ENCODE peak calls at places on chromosome 1, in six cellular contexts. One of them, this sample, is unnamed.

GRCh38 chr1:175182347-175182746 is 10.2 kb downstream of the KIAA0040 start:
- DNase-seq in HepG2: no peak
- DNase-seq in A549: no peak
- DNase-seq in GM12878: no peak
- DNase-seq in K562: no peak
- DNase-seq in endothelial cell of umbilical vein: no peak
- DNase-seq in this sample: no peak

GRCh38 chr1:246771366-246771765 is 47.2 kb downstream of the SCCPDH start:
- DNase-seq in K562: no peak
- DNase-seq in HepG2: no peak
- DNase-seq in endothelial cell of umbilical vein: no peak
- DNase-seq in GM12878: no peak
- DNase-seq in A549: no peak
- DNase-seq in this sample: no peak

GRCh38 chr1:150160964-150161626 is 11.4 kb downstream of the PLEKHO1 start:
- DNase-seq in endothelial cell of umbilical vein: no peak
- DNase-seq in HepG2: no peak
- DNase-seq in K562: no peak
- DNase-seq in GM12878: no peak
- DNase-seq in A549: no peak
- DNase-seq in this sample: no peak

GRCh38 chr1:188140958-188141357 is 1312.2 kb downstream of the PLA2G4A start:
- DNase-seq in K562: no peak
- DNase-seq in A549: no peak
- DNase-seq in endothelial cell of umbilical vein: no peak
- DNase-seq in GM12878: no peak
- DNase-seq in HepG2: no peak
- DNase-seq in this sample: no peak

GRCh38 chr1:105138445-105138821 is 1388.7 kb downstream of the AMY1C start:
- DNase-seq in GM12878: no peak
- DNase-seq in endothelial cell of umbilical vein: no peak
- DNase-seq in K562: no peak
- DNase-seq in A549: no peak
- DNase-seq in HepG2: peak
- DNase-seq in this sample: peak

GRCh38 chr1:53145942-53146708 is 3.7 kb upstream of the SLC1A7 start:
- DNase-seq in A549: peak
- DNase-seq in K562: peak
- DNase-seq in HepG2: peak
- DNase-seq in GM12878: no peak
- DNase-seq in endothelial cell of umbilical vein: peak
- DNase-seq in this sample: no peak

GRCh38 chr1:87678221-87678715 is 349.6 kb downstream of the LMO4 start:
- DNase-seq in K562: no peak
- DNase-seq in HepG2: no peak
- DNase-seq in endothelial cell of umbilical vein: no peak
- DNase-seq in GM12878: no peak
- DNase-seq in A549: no peak
- DNase-seq in this sample: no peak

GRCh38 chr1:183319051-183319450 is 99.1 kb downstream of the NMNAT2 start:
- DNase-seq in endothelial cell of umbilical vein: no peak
- DNase-seq in K562: no peak
- DNase-seq in A549: no peak
- DNase-seq in HepG2: no peak
- DNase-seq in GM12878: no peak
- DNase-seq in this sample: no peak

GRCh38 chr1:54069792-54070548 is 16.6 kb downstream of the TCEANC2 start:
- DNase-seq in GM12878: no peak
- DNase-seq in HepG2: peak
- DNase-seq in A549: peak
- DNase-seq in endothelial cell of umbilical vein: peak
- DNase-seq in K562: peak
- DNase-seq in this sample: peak

GRCh38 chr1:207897188-207897587 is 13.7 kb downstream of the CD34 start:
- DNase-seq in HepG2: no peak
- DNase-seq in endothelial cell of umbilical vein: peak
- DNase-seq in K562: no peak
- DNase-seq in GM12878: no peak
- DNase-seq in A549: no peak
- DNase-seq in this sample: peak

GRCh38 chr1:15178571-15179484 is 25.3 kb downstream of the TMEM51 start:
- DNase-seq in A549: peak
- DNase-seq in GM12878: no peak
- DNase-seq in K562: no peak
- DNase-seq in endothelial cell of umbilical vein: peak
- DNase-seq in HepG2: no peak
- DNase-seq in this sample: no peak

GRCh38 chr1:97050501-97050900 is 328.9 kb downstream of the PTBP2 start:
- DNase-seq in HepG2: no peak
- DNase-seq in endothelial cell of umbilical vein: peak
- DNase-seq in A549: peak
- DNase-seq in GM12878: no peak
- DNase-seq in K562: no peak
- DNase-seq in this sample: peak

GRCh38 chr1:205510951-205511330 is 6.5 kb downstream of the CDK18 start:
- DNase-seq in HepG2: no peak
- DNase-seq in GM12878: no peak
- DNase-seq in K562: no peak
- DNase-seq in A549: no peak
- DNase-seq in endothelial cell of umbilical vein: no peak
- DNase-seq in this sample: no peak

GRCh38 chr1:3327936-3328590 is 126.4 kb upstream of the ARHGEF16 start:
- DNase-seq in HepG2: peak
- DNase-seq in K562: no peak
- DNase-seq in endothelial cell of umbilical vein: no peak
- DNase-seq in GM12878: no peak
- DNase-seq in A549: no peak
- DNase-seq in this sample: no peak
- TF ChIP-seq MYC in HepG2: peak
- TF ChIP-seq MYC in K562: no peak
- TF ChIP-seq MYC in endothelial cell of umbilical vein: no peak
- TF ChIP-seq MYC in GM12878: no peak
- TF ChIP-seq MYC in A549: no peak
- TF ChIP-seq MYC in this sample: no peak

GRCh38 chr1:46805755-46806154 is 6.9 kb downstream of the CYP4B1 start:
- DNase-seq in endothelial cell of umbilical vein: no peak
- DNase-seq in GM12878: no peak
- DNase-seq in A549: no peak
- DNase-seq in HepG2: no peak
- DNase-seq in K562: no peak
- DNase-seq in this sample: no peak
- H3K4me3 ChIP-seq in endothelial cell of umbilical vein: no peak
- H3K4me3 ChIP-seq in GM12878: no peak
- H3K4me3 ChIP-seq in A549: no peak
- H3K4me3 ChIP-seq in HepG2: no peak
- H3K4me3 ChIP-seq in K562: no peak
- H3K4me3 ChIP-seq in this sample: no peak

GRCh38 chr1:225816643-225817538 is 7.0 kb downstream of the EPHX1 start:
- DNase-seq in HepG2: no peak
- DNase-seq in endothelial cell of umbilical vein: peak
- DNase-seq in A549: no peak
- DNase-seq in GM12878: no peak
- DNase-seq in K562: no peak
- DNase-seq in this sample: no peak
- TF ChIP-seq MYC in HepG2: no peak
- TF ChIP-seq MYC in endothelial cell of umbilical vein: no peak
- TF ChIP-seq MYC in A549: no peak
- TF ChIP-seq MYC in GM12878: no peak
- TF ChIP-seq MYC in K562: no peak
- TF ChIP-seq MYC in this sample: no peak

DNA sequence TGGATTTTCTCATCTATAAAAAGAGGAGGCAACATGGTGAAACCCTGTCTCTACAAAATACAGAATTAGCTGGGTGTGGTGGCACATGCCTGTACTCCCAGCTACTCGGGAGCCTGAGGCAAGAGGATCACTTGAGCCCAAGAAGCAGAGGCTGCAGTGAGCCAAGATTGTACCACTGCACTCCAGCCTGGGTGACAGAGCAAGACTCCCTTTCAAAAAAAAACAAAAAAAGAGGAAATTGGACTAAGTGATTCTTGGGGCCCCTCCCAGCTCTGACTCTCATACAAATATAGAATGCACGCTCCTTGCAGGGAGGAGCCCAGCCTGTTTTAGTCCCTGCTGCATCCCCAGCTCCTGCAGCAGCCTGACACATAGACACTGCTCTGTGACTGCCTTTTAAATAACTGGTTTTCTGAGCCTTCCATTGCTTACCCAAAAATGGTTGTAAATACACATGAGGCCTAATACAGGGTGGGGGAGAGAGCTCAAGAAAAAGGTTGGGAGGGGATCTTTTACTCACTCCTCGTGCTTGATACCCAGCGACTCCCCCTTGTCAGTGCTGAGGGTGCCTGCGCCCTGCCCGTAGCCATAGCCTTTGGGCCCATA is 17.2 kb downstream of the CSRP1 start:
- DNase-seq in GM12878: no peak
- DNase-seq in K562: no peak
- DNase-seq in endothelial cell of umbilical vein: peak
- DNase-seq in A549: no peak
- DNase-seq in HepG2: no peak
- DNase-seq in this sample: peak
- H3K4me3 ChIP-seq in GM12878: no peak
- H3K4me3 ChIP-seq in K562: no peak
- H3K4me3 ChIP-seq in endothelial cell of umbilical vein: no peak
- H3K4me3 ChIP-seq in A549: peak
- H3K4me3 ChIP-seq in HepG2: no peak
- H3K4me3 ChIP-seq in this sample: no peak

GRCh38 chr1:178951600-178951999 is 74.1 kb upstream of the FAM20B start:
- DNase-seq in K562: no peak
- DNase-seq in endothelial cell of umbilical vein: no peak
- DNase-seq in GM12878: no peak
- DNase-seq in A549: no peak
- DNase-seq in HepG2: no peak
- DNase-seq in this sample: no peak

GRCh38 chr1:178954937-178955336 is 70.8 kb upstream of the FAM20B start:
- DNase-seq in GM12878: no peak
- DNase-seq in endothelial cell of umbilical vein: no peak
- DNase-seq in K562: no peak
- DNase-seq in A549: no peak
- DNase-seq in HepG2: no peak
- DNase-seq in this sample: no peak

GRCh38 chr1:178954291-178954690 is 71.4 kb upstream of the FAM20B start:
- DNase-seq in GM12878: no peak
- DNase-seq in A549: no peak
- DNase-seq in HepG2: no peak
- DNase-seq in endothelial cell of umbilical vein: no peak
- DNase-seq in K562: no peak
- DNase-seq in this sample: peak

GRCh38 chr1:178953538-178954207 is 72.0 kb upstream of the FAM20B start:
- DNase-seq in A549: no peak
- DNase-seq in GM12878: no peak
- DNase-seq in endothelial cell of umbilical vein: no peak
- DNase-seq in K562: no peak
- DNase-seq in HepG2: no peak
- DNase-seq in this sample: no peak

DNA sequence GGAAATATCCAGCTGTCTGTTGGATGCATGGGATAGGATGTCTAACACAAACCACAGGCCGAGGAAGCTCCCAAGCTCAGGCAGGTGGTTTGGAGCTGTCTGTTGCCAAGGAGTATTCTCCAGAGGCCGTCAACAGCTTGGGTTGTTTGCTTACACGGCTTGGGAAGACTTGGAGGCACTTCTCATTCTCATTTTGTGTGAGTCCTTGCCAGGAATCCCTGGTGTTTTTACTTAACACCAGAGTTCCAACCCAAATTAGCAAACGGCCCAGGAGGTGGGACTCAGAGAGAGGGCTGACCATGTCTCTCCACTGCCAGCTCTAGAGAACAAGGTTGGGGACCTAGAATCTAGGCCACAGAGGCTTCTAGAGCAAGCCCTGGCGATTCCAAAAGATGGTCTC is 72.7 kb upstream of the FAM20B start:
- DNase-seq in endothelial cell of umbilical vein: no peak
- DNase-seq in GM12878: no peak
- DNase-seq in K562: no peak
- DNase-seq in A549: no peak
- DNase-seq in HepG2: no peak
- DNase-seq in this sample: no peak
- TF ChIP-seq MYC in endothelial cell of umbilical vein: no peak
- TF ChIP-seq MYC in GM12878: no peak
- TF ChIP-seq MYC in K562: no peak
- TF ChIP-seq MYC in A549: no peak
- TF ChIP-seq MYC in HepG2: no peak
- TF ChIP-seq MYC in this sample: no peak

GRCh38 chr1:55216078-55216477 is 914 bp upstream of the USP24 start:
- DNase-seq in endothelial cell of umbilical vein: no peak
- DNase-seq in HepG2: no peak
- DNase-seq in K562: no peak
- DNase-seq in GM12878: no peak
- DNase-seq in A549: no peak
- DNase-seq in this sample: no peak
- H3K4me3 ChIP-seq in endothelial cell of umbilical vein: peak
- H3K4me3 ChIP-seq in HepG2: peak
- H3K4me3 ChIP-seq in K562: peak
- H3K4me3 ChIP-seq in GM12878: peak
- H3K4me3 ChIP-seq in A549: peak
- H3K4me3 ChIP-seq in this sample: peak

DNA sequence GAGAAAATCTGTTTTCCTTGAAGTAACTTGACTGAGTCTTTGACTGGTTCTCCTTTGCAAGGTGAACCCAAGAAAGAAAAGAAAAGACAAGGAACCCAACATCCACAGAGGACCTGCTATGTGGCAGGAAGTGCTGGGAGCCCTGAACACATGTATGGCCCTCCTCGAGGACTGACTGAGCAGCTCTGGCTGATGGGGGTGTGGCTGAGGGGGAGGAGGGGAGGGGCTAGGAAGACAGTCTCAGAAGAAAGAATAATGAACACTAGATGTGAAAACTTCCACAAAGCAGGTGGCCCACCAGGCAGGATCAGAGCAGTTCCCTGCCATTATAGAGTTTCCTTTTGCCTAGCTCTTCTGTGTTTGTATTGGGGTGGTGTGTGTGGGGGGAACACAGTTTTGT is 26.1 kb downstream of the NENF start:
- DNase-seq in K562: peak
- DNase-seq in A549: no peak
- DNase-seq in endothelial cell of umbilical vein: no peak
- DNase-seq in GM12878: no peak
- DNase-seq in HepG2: no peak
- DNase-seq in this sample: peak
- TF ChIP-seq MYC in K562: no peak
- TF ChIP-seq MYC in A549: no peak
- TF ChIP-seq MYC in endothelial cell of umbilical vein: no peak
- TF ChIP-seq MYC in GM12878: no peak
- TF ChIP-seq MYC in HepG2: no peak
- TF ChIP-seq MYC in this sample: no peak

GRCh38 chr1:42817440-42817767 is 207 bp upstream of the SVBP start:
- DNase-seq in GM12878: no peak
- DNase-seq in endothelial cell of umbilical vein: no peak
- DNase-seq in HepG2: peak
- DNase-seq in A549: no peak
- DNase-seq in K562: no peak
- DNase-seq in this sample: no peak
- H3K4me3 ChIP-seq in GM12878: peak
- H3K4me3 ChIP-seq in endothelial cell of umbilical vein: peak
- H3K4me3 ChIP-seq in HepG2: peak
- H3K4me3 ChIP-seq in A549: peak
- H3K4me3 ChIP-seq in K562: peak
- H3K4me3 ChIP-seq in this sample: peak